ENCODE peak calls at places on chromosome 15, in four cellular contexts. W is naive thymus-derived CD4-positive, alpha-beta T cell; L is transverse colon; J is mesenchymal stem cell. T is an unnamed sample. For H3K27me3, the result is how much of the 10 kb centered on the place peaks cover.

GRCh38 chr15:40054056-40054745 is 15.2 kb upstream of the SRP14 start:
- DNase-seq in W (no peak), J (no peak), L (no peak), T (no peak)

GRCh38 chr15:57340673-57341259 is 35.5 kb upstream of the CGNL1 start:
- DNase-seq in L (peak), J (peak), W (no peak), T (peak)

GRCh38 chr15:99431661-99432091 is 134.1 kb upstream of the MEF2A start:
- DNase-seq in W (no peak), J (no peak), L (peak), T (no peak)

GRCh38 chr15:45863881-45864580 is 229.2 kb downstream of the SQOR start:
- DNase-seq in J (no peak), L (no peak), W (no peak), T (peak)

GRCh38 chr15:77069521-77070121 is 1.3 kb downstream of the TSPAN3 start:
- DNase-seq in W (no peak), J (peak), L (peak), T (no peak)

GRCh38 chr15:62561572-62561970 is 396.5 kb upstream of the C2CD4B start:
- DNase-seq in J (no peak), W (no peak), L (no peak), T (no peak)

GRCh38 chr15:29600262-29600661 is 222.0 kb downstream of the TJP1 start:
- DNase-seq in L (no peak), W (no peak), J (no peak), T (no peak)

GRCh38 chr15:48374472-48374871 is 43.2 kb downstream of the DUT start:
- DNase-seq in W (no peak), J (no peak), L (no peak), T (no peak)

GRCh38 chr15:75982468-75982867 is 29.8 kb downstream of the NRG4 start:
- DNase-seq in W (no peak), J (no peak), L (no peak), T (no peak)

GRCh38 chr15:38588672-38589071 is 24.1 kb upstream of the RASGRP1 start:
- DNase-seq in W (no peak), L (no peak), J (no peak), T (no peak)

GRCh38 chr15:83475551-83475950 is 28.4 kb downstream of the SH3GL3 start:
- DNase-seq in W (no peak), J (peak), L (no peak), T (no peak)

GRCh38 chr15:52124270-52124878 is 11.8 kb upstream of the BCL2L10 start:
- DNase-seq in L (no peak), W (no peak), J (peak), T (no peak)

GRCh38 chr15:90520365-90520764 is 9.4 kb upstream of the CRTC3 start:
- DNase-seq in L (no peak), J (no peak), W (no peak), T (no peak)

GRCh38 chr15:98684995-98685525 is 36.7 kb downstream of the IGF1R start:
- DNase-seq in J (no peak), W (no peak), L (no peak), T (no peak)

GRCh38 chr15:36347272-36347864 is 232.1 kb upstream of the CDIN1 start:
- DNase-seq in L (no peak), W (no peak), J (no peak), T (no peak)

GRCh38 chr15:63495780-63496179 is 8.6 kb upstream of the USP3 start:
- DNase-seq in L (no peak), J (no peak), W (no peak), T (no peak)

GRCh38 chr15:58770519-58770856 is 614 bp upstream of the MINDY2 start:
- DNase-seq in L (peak), J (peak), W (no peak), T (no peak)

GRCh38 chr15:75335313-75335704 is 554 bp upstream of the COMMD4 start:
- DNase-seq in W (no peak), J (no peak), L (no peak), T (no peak)

GRCh38 chr15:39345176-39345575 is 235.7 kb upstream of the THBS1 start:
- DNase-seq in W (no peak), J (no peak), L (no peak), T (no peak)

GRCh38 chr15:36617529-36618196 is 38.2 kb downstream of the CDIN1 start:
- DNase-seq in L (no peak), J (no peak), W (no peak), T (no peak)

GRCh38 chr15:92228830-92229229 is 164.9 kb upstream of the ST8SIA2 start:
- DNase-seq in L (no peak), J (no peak), W (no peak), T (no peak)

GRCh38 chr15:29571728-29572454 is 250.4 kb downstream of the TJP1 start:
- DNase-seq in L (peak), J (peak), W (no peak), T (no peak)

GRCh38 chr15:29871401-29871800 is 49.1 kb upstream of the TJP1 start:
- DNase-seq in J (no peak), W (no peak), L (no peak), T (no peak)

GRCh38 chr15:75049392-75049791 is 26.0 kb downstream of the PPCDC start:
- DNase-seq in W (no peak), J (no peak), L (peak), T (no peak)

GRCh38 chr15:77702211-77702957 is 69.7 kb upstream of the LINGO1 start:
- DNase-seq in W (no peak), L (peak), J (peak), T (peak)

GRCh38 chr15:94346272-94346671 is 114.9 kb downstream of the MCTP2 start:
- DNase-seq in W (no peak), L (no peak), J (no peak), T (no peak)

GRCh38 chr15:29322407-29322806 is 52.8 kb upstream of the NSMCE3 start:
- DNase-seq in J (peak), L (no peak), W (no peak), T (no peak)

GRCh38 chr15:83659011-83659811 is 5.3 kb downstream of the ADAMTSL3 start:
- DNase-seq in L (no peak), W (no peak), J (no peak), T (no peak)

GRCh38 chr15:82739086-82739485 is 29.4 kb upstream of the AP3B2 start:
- DNase-seq in W (no peak), J (no peak), L (no peak), T (no peak)

GRCh38 chr15:69893863-69894262 is 203.9 kb downstream of the TLE3 start:
- DNase-seq in L (no peak), J (peak), W (no peak), T (no peak)

GRCh38 chr15:69893086-69893485 is 204.6 kb downstream of the TLE3 start:
- DNase-seq in W (no peak), L (no peak), J (no peak), T (no peak)

GRCh38 chr15:69897471-69898237 is 200.1 kb downstream of the TLE3 start:
- DNase-seq in W (no peak), J (no peak), L (no peak), T (no peak)

GRCh38 chr15:69896606-69897005 is 201.1 kb downstream of the TLE3 start:
- DNase-seq in W (no peak), L (no peak), J (no peak), T (no peak)

DNA sequence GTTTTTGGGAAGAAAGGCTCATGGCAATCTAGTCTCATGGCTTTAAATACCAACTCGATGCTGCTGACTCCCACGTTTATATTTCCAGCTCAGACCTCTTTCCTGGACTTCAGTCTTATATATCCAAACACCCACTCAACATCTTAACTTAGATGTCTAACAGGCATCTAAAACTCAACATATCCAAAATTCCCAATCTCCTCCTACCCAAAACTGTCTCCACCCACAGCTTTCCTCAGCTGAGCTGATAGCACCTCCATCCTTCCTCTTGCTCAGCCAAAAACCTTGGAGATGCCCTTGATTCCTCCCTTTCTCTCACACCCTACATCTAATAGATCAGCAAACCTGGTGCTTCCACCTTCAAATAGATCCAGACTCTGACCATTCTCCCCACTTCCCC is 202.5 kb downstream of the TLE3 start:
- DNase-seq in W (no peak), J (no peak), L (no peak), T (no peak)
- H3K27me3 ChIP-seq in W (under half), J (half or more), L (under half), T (under half)

GRCh38 chr15:60592386-60593339 is 113.7 kb upstream of the ICE2 start:
- DNase-seq in W (peak), J (peak), L (peak), T (peak)
- H3K27me3 ChIP-seq in W (under half), J (under half), L (under half), T (under half)

GRCh38 chr15:79089890-79090486 is 592 bp downstream of the RASGRF1 start:
- DNase-seq in L (no peak), J (peak), W (no peak), T (no peak)
- H3K27me3 ChIP-seq in L (half or more), J (half or more), W (under half), T (under half)

GRCh38 chr15:25643120-25643519 is 204.3 kb upstream of the UBE3A start:
- DNase-seq in J (no peak), L (no peak), W (no peak), T (no peak)
- H3K27me3 ChIP-seq in J (under half), L (under half), W (under half), T (under half)

DNA sequence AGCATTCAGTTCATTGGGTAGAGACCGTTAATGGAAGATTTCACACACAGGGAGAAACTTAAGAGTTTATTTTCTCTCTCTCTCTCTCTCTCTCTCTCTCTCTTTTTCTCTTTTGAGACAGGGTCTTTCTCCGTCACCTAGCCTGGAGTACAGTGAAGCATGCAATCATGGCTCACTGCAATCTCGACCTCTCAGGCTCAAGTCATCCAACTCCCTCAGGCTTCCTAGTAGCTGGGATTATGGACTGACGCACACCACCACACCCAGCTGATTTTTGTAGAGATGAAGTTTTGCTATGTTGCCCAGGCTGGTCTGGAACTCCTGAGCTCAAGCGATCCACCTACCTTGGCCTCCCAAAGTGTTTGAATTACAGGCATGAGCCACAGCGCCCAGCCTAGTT is 1.6 kb downstream of the WDR72 start:
- DNase-seq in W (no peak), J (no peak), L (no peak), T (no peak)
- H3K27me3 ChIP-seq in W (under half), J (under half), L (under half), T (under half)

GRCh38 chr15:34618073-34618472 is 34.6 kb upstream of the GOLGA8B start:
- DNase-seq in W (no peak), L (no peak), J (no peak), T (no peak)

GRCh38 chr15:34619151-34619550 is 35.7 kb upstream of the GOLGA8B start:
- DNase-seq in J (no peak), L (no peak), W (no peak), T (no peak)

GRCh38 chr15:34613997-34614396 is 30.5 kb upstream of the GOLGA8B start:
- DNase-seq in L (no peak), W (no peak), J (no peak), T (no peak)

GRCh38 chr15:34620122-34620521 is 36.7 kb upstream of the GOLGA8B start:
- DNase-seq in L (no peak), W (no peak), J (no peak), T (no peak)

GRCh38 chr15:34616613-34617012 is 33.2 kb upstream of the GOLGA8B start:
- DNase-seq in W (no peak), J (peak), L (no peak), T (peak)
- H3K27me3 ChIP-seq in W (under half), J (under half), L (under half), T (under half)

GRCh38 chr15:73361331-73361730 is 7.4 kb downstream of the HCN4 start:
- DNase-seq in W (no peak), J (no peak), L (no peak), T (no peak)
- H3K27me3 ChIP-seq in W (under half), J (half or more), L (under half), T (under half)

T was measured in Caco-2.